ENCODE peak calls at places on chromosome 4, in five cellular contexts. H, C, G, A and N are unnamed samples.

GRCh38 chr4:38152305-38152704 is 192.1 kb downstream of the PTTG2 start:
- DNase-seq in H (no peak), A (no peak), C (no peak), G (no peak), N (no peak)

GRCh38 chr4:109977854-109978501 is 65.3 kb downstream of the EGF start:
- DNase-seq in C (no peak), H (no peak), A (no peak), G (peak), N (no peak)

GRCh38 chr4:156779774-156780173 is 191.8 kb downstream of the PDGFC start:
- DNase-seq in G (peak), H (no peak), C (no peak), A (no peak), N (no peak)

GRCh38 chr4:177308125-177308524 is 1.5 kb upstream of the NEIL3 start:
- DNase-seq in H (no peak), C (no peak), A (peak), G (peak), N (no peak)

GRCh38 chr4:125316391-125316780 is 1.6 kb downstream of the FAT4 start:
- DNase-seq in A (peak), H (peak), G (no peak), C (peak), N (no peak)

GRCh38 chr4:110332483-110332882 is 134.1 kb upstream of the ELOVL6 start:
- DNase-seq in A (no peak), C (no peak), G (no peak), H (no peak), N (no peak)

GRCh38 chr4:81580346-81581013 is 108.8 kb upstream of the RASGEF1B start:
- DNase-seq in G (no peak), H (no peak), C (no peak), A (no peak), N (no peak)

GRCh38 chr4:88054909-88055308 is 47.5 kb downstream of the PKD2 start:
- DNase-seq in A (peak), C (peak), G (peak), H (no peak), N (no peak)

GRCh38 chr4:175805863-175806262 is 6.2 kb downstream of the GPM6A start:
- DNase-seq in C (no peak), A (no peak), G (no peak), H (no peak), N (no peak)

GRCh38 chr4:186932196-186932595 is 208.5 kb upstream of the FAT1 start:
- DNase-seq in A (no peak), H (peak), C (no peak), G (peak), N (no peak)

GRCh38 chr4:23333556-23333945 is 556.3 kb downstream of the PPARGC1A start:
- DNase-seq in H (no peak), C (no peak), G (peak), A (no peak), N (no peak)

GRCh38 chr4:24872720-24873119 is 40.1 kb downstream of the CCDC149 start:
- DNase-seq in C (no peak), G (no peak), A (no peak), H (no peak), N (no peak)

GRCh38 chr4:138537739-138538138 is 295.6 kb upstream of the SLC7A11 start:
- DNase-seq in C (no peak), H (no peak), G (no peak), A (no peak), N (no peak)